ENCODE peak calls at places on chromosomes 4 and X, in five cellular contexts. One of them, this sample, is unnamed.
A peak's percentile ranks its signal among the peaks of the same experiment; 100 is the strongest.

GRCh38 chr4:24850669-24851068 is 55.3 kb downstream of the SOD3 start:
- DNase-seq in GM23248: peak; percentile 86
- DNase-seq in endothelial cell of umbilical vein: peak; percentile 69
- DNase-seq in sigmoid colon: peak; percentile 71
- DNase-seq in CD4-positive, alpha-beta memory T cell: no peak
- DNase-seq in this sample: no peak

GRCh38 chr4:183635333-183635732 is 23.7 kb downstream of the RWDD4 start:
- DNase-seq in GM23248: no peak
- DNase-seq in endothelial cell of umbilical vein: no peak
- DNase-seq in sigmoid colon: no peak
- DNase-seq in CD4-positive, alpha-beta memory T cell: no peak
- DNase-seq in this sample: no peak

GRCh38 chr4:10750714-10751113 is 66.1 kb upstream of the CLNK start:
- DNase-seq in GM23248: peak; percentile 25
- DNase-seq in CD4-positive, alpha-beta memory T cell: no peak
- DNase-seq in endothelial cell of umbilical vein: no peak
- DNase-seq in sigmoid colon: no peak
- DNase-seq in this sample: no peak

GRCh38 chr4:20078644-20079043 is 173.1 kb upstream of the SLIT2 start:
- DNase-seq in CD4-positive, alpha-beta memory T cell: no peak
- DNase-seq in sigmoid colon: no peak
- DNase-seq in endothelial cell of umbilical vein: no peak
- DNase-seq in GM23248: no peak
- DNase-seq in this sample: no peak

GRCh38 chr4:41418444-41418843 is 119.5 kb upstream of the LIMCH1 start:
- DNase-seq in endothelial cell of umbilical vein: no peak
- DNase-seq in sigmoid colon: peak; percentile 71
- DNase-seq in CD4-positive, alpha-beta memory T cell: no peak
- DNase-seq in GM23248: peak; percentile 72
- DNase-seq in this sample: no peak

GRCh38 chrX:109843963-109844751 is 111.1 kb upstream of the ACSL4 start:
- DNase-seq in endothelial cell of umbilical vein: no peak
- DNase-seq in CD4-positive, alpha-beta memory T cell: no peak
- DNase-seq in GM23248: peak; percentile 27
- DNase-seq in sigmoid colon: no peak
- DNase-seq in this sample: no peak

GRCh38 chr4:74632634-74633033 is 161.7 kb downstream of the BTC start:
- DNase-seq in sigmoid colon: no peak
- DNase-seq in endothelial cell of umbilical vein: peak; percentile 99
- DNase-seq in GM23248: peak; percentile 85
- DNase-seq in CD4-positive, alpha-beta memory T cell: peak; percentile 54
- DNase-seq in this sample: peak; percentile 63

GRCh38 chr4:168723020-168723419 is 226.2 kb downstream of the PALLD start:
- DNase-seq in sigmoid colon: no peak
- DNase-seq in GM23248: peak; percentile 15
- DNase-seq in endothelial cell of umbilical vein: peak; percentile 61
- DNase-seq in CD4-positive, alpha-beta memory T cell: no peak
- DNase-seq in this sample: no peak

GRCh38 chr4:97911236-97911906 is 231.9 kb downstream of the STPG2 start:
- DNase-seq in CD4-positive, alpha-beta memory T cell: no peak
- DNase-seq in sigmoid colon: no peak
- DNase-seq in GM23248: no peak
- DNase-seq in endothelial cell of umbilical vein: no peak
- DNase-seq in this sample: no peak

GRCh38 chrX:48919947-48920712 is 1.3 kb upstream of the PIM2 start:
- DNase-seq in CD4-positive, alpha-beta memory T cell: peak; percentile 56
- DNase-seq in GM23248: no peak
- DNase-seq in endothelial cell of umbilical vein: no peak
- DNase-seq in sigmoid colon: no peak
- DNase-seq in this sample: peak; percentile 48

GRCh38 chrX:19811807-19812604 is 75.4 kb downstream of the SH3KBP1 start:
- DNase-seq in sigmoid colon: no peak
- DNase-seq in endothelial cell of umbilical vein: no peak
- DNase-seq in GM23248: peak; percentile 4
- DNase-seq in CD4-positive, alpha-beta memory T cell: no peak
- DNase-seq in this sample: no peak

GRCh38 chrX:110384490-110384889 is 25.8 kb downstream of the RTL9 start:
- DNase-seq in GM23248: peak; percentile 80
- DNase-seq in sigmoid colon: no peak
- DNase-seq in endothelial cell of umbilical vein: peak; percentile 4
- DNase-seq in CD4-positive, alpha-beta memory T cell: no peak
- DNase-seq in this sample: no peak

GRCh38 chr4:6516281-6516680 is 43.9 kb upstream of the PPP2R2C start:
- DNase-seq in GM23248: no peak
- DNase-seq in endothelial cell of umbilical vein: no peak
- DNase-seq in CD4-positive, alpha-beta memory T cell: no peak
- DNase-seq in sigmoid colon: peak; percentile 25
- DNase-seq in this sample: no peak

GRCh38 chr4:171981185-171981584 is 168.0 kb downstream of the GALNTL6 start:
- DNase-seq in GM23248: no peak
- DNase-seq in sigmoid colon: no peak
- DNase-seq in CD4-positive, alpha-beta memory T cell: no peak
- DNase-seq in endothelial cell of umbilical vein: no peak
- DNase-seq in this sample: no peak

GRCh38 chr4:133474511-133474910 is 325.4 kb downstream of the PCDH10 start:
- DNase-seq in sigmoid colon: no peak
- DNase-seq in endothelial cell of umbilical vein: no peak
- DNase-seq in GM23248: no peak
- DNase-seq in CD4-positive, alpha-beta memory T cell: no peak
- DNase-seq in this sample: no peak

GRCh38 chr4:184694412-184694956 is 39.4 kb downstream of the CENPU start:
- DNase-seq in endothelial cell of umbilical vein: no peak
- DNase-seq in CD4-positive, alpha-beta memory T cell: no peak
- DNase-seq in sigmoid colon: no peak
- DNase-seq in GM23248: no peak
- DNase-seq in this sample: no peak

GRCh38 chrX:46918434-46918833 is 6.2 kb downstream of the JADE3 start:
- DNase-seq in endothelial cell of umbilical vein: no peak
- DNase-seq in sigmoid colon: no peak
- DNase-seq in CD4-positive, alpha-beta memory T cell: no peak
- DNase-seq in GM23248: peak; percentile 7
- DNase-seq in this sample: no peak

DNA sequence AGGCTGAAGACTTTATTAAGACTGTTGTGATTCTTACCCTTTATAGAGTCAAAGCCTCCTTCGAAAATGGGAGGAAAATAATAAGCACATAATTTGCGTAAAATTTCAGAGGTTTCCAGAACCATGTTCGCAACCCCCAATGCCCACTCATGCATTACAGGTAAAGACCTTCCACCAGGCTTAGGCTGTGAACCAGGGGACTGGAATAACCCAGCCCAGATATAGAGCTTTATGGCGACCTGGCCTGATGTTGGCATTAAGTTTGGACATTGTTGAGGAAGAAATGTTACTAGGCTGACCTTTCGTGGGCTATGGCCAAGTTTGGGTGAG is 218.4 kb downstream of the PTTG2 start:
- DNase-seq in CD4-positive, alpha-beta memory T cell: no peak
- DNase-seq in sigmoid colon: no peak
- DNase-seq in endothelial cell of umbilical vein: no peak
- DNase-seq in GM23248: no peak
- DNase-seq in this sample: no peak
- H3K4me3 ChIP-seq in CD4-positive, alpha-beta memory T cell: no peak overlapping the region
- H3K4me3 ChIP-seq in sigmoid colon: no peak overlapping the region
- H3K4me3 ChIP-seq in endothelial cell of umbilical vein: no peak overlapping the region
- H3K4me3 ChIP-seq in GM23248: no peak overlapping the region
- H3K4me3 ChIP-seq in this sample: no peak overlapping the region

DNA sequence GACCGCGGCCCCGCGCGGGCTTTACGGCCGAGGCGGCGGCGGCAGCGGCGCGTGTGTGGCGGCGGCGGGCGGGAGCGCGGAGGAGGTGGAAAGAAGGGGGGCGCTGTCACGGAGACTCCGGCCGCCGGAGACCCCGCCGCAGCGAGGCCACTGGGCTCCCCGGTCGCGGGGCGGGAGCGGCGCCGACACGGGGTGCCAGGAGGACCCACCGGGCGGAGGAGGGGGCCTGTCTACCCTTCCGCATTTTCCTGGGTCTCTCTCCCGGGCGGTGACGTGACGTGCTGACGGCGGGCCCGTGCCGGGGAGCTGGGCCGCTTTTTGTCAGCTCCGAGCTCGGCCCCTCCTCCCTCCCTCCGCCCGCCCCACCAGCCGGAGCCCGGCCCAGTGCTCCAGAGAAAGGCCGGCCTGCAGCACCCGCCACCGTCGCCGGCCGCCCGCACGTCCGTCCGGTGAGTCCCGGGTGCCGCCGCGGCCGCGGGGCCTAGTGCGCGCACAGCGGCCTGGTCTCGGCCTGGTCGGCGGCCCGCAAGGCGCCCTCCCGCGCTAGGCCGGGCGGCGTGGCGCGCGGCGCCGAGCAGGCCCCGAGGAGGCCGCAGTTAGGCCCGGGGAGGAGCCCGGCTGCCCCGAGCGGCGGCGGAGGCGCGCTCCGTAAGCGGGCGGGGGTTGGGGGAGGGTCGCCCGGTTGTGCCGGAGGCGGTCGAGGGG is at the start of gene ZFX:
- DNase-seq in endothelial cell of umbilical vein: peak; percentile 23
- DNase-seq in GM23248: peak; percentile 63
- DNase-seq in sigmoid colon: peak; percentile 90
- DNase-seq in CD4-positive, alpha-beta memory T cell: peak; percentile 80
- DNase-seq in this sample: peak; percentile 72
- H3K4me1 ChIP-seq in endothelial cell of umbilical vein: peaks cover 53% of the 10 kb centered on the region
- H3K4me1 ChIP-seq in GM23248: peaks cover 65% of the 10 kb centered on the region
- H3K4me1 ChIP-seq in sigmoid colon: peaks cover 73% of the 10 kb centered on the region
- H3K4me1 ChIP-seq in CD4-positive, alpha-beta memory T cell: peaks cover 75% of the 10 kb centered on the region
- H3K4me1 ChIP-seq in this sample: peaks cover 31% of the 10 kb centered on the region

GRCh38 chrX:153771261-153771681 is 7.2 kb downstream of the PLXNB3 start:
- DNase-seq in endothelial cell of umbilical vein: no peak
- DNase-seq in GM23248: no peak
- DNase-seq in sigmoid colon: no peak
- DNase-seq in CD4-positive, alpha-beta memory T cell: no peak
- DNase-seq in this sample: no peak
- H3K27ac ChIP-seq in endothelial cell of umbilical vein: no peak overlapping the region
- H3K27ac ChIP-seq in GM23248: no peak overlapping the region
- H3K27ac ChIP-seq in sigmoid colon: no peak overlapping the region
- H3K27ac ChIP-seq in CD4-positive, alpha-beta memory T cell: no peak overlapping the region
- H3K27ac ChIP-seq in this sample: no peak overlapping the region

GRCh38 chr4:48270516-48270897 is 869 bp upstream of the TEC start:
- DNase-seq in CD4-positive, alpha-beta memory T cell: no peak
- DNase-seq in GM23248: no peak
- DNase-seq in sigmoid colon: no peak
- DNase-seq in endothelial cell of umbilical vein: no peak
- DNase-seq in this sample: no peak
- H3K4me3 ChIP-seq in CD4-positive, alpha-beta memory T cell: no peak overlapping the region
- H3K4me3 ChIP-seq in GM23248: peak overlapping the region; percentile 77
- H3K4me3 ChIP-seq in sigmoid colon: no peak overlapping the region
- H3K4me3 ChIP-seq in endothelial cell of umbilical vein: no peak overlapping the region
- H3K4me3 ChIP-seq in this sample: peak overlapping the region; percentile 88

GRCh38 chr4:687975-688694 is 816 bp downstream of the SLC49A3 start:
- DNase-seq in GM23248: no peak
- DNase-seq in endothelial cell of umbilical vein: no peak
- DNase-seq in CD4-positive, alpha-beta memory T cell: no peak
- DNase-seq in sigmoid colon: no peak
- DNase-seq in this sample: no peak

GRCh38 chr4:687048-687974 is 1.6 kb downstream of the SLC49A3 start:
- DNase-seq in sigmoid colon: peak; percentile 95
- DNase-seq in endothelial cell of umbilical vein: peak; percentile 45
- DNase-seq in CD4-positive, alpha-beta memory T cell: no peak
- DNase-seq in GM23248: peak; percentile 98
- DNase-seq in this sample: no peak

GRCh38 chr4:688695-689497 is at the start of gene SLC49A3:
- DNase-seq in endothelial cell of umbilical vein: no peak
- DNase-seq in GM23248: peak; percentile 48
- DNase-seq in sigmoid colon: peak; percentile 65
- DNase-seq in CD4-positive, alpha-beta memory T cell: no peak
- DNase-seq in this sample: no peak

GRCh38 chr4:686371-687040 is 2.4 kb downstream of the SLC49A3 start:
- DNase-seq in CD4-positive, alpha-beta memory T cell: no peak
- DNase-seq in GM23248: no peak
- DNase-seq in sigmoid colon: peak; percentile 69
- DNase-seq in endothelial cell of umbilical vein: no peak
- DNase-seq in this sample: no peak

DNA sequence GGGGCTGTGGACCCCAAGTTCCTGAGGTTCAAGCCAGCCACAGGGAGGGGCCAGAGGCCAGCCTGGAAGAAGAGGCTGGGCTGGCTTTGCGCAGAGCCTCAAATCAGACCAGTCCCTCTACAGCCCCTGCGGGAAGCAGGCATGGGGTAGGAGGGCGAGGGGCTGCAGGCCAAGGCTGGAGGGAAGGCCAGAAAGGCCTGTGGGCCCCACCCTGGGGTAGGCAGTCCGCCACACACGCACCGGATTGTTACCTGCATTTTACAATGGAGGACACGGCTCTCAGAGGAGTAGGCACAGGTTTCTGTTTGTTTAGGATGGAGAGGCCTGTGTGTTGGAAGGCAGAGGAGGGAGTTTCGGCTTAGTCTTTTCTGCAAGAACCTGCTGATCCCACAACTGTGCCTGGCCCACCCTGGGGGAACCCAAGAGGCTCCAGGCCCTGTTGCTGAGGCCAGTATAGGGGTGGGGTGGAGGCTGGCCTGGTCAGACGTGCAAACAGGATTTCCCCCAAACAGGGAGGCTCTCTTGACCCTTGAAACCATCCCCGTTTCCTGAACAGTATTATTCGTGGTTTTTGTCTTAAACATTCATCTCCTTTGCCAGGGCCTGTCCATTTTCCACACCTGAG is 659 bp upstream of the SLC49A3 start:
- DNase-seq in sigmoid colon: no peak
- DNase-seq in GM23248: no peak
- DNase-seq in endothelial cell of umbilical vein: no peak
- DNase-seq in CD4-positive, alpha-beta memory T cell: no peak
- DNase-seq in this sample: no peak
- H3K4me1 ChIP-seq in sigmoid colon: peaks cover 19% of the 10 kb centered on the region
- H3K4me1 ChIP-seq in GM23248: peaks cover 22% of the 10 kb centered on the region
- H3K4me1 ChIP-seq in endothelial cell of umbilical vein: peaks cover 14% of the 10 kb centered on the region
- H3K4me1 ChIP-seq in CD4-positive, alpha-beta memory T cell: peaks cover 6% of the 10 kb centered on the region
- H3K4me1 ChIP-seq in this sample: no peaks in the 10 kb centered on the region

This sample was measured in naive thymus-derived CD4-positive, alpha-beta T cell.